ENCODE peak calls at places on chromosomes 2 and 18, in six cellular contexts. B is stimulated activated naive CD8-positive, alpha-beta T cell treated with anti-CD3 and anti-CD28 coated beads, Interleukin-15, amount 100 ng/mL, for 72 hours; H is activated CD8-positive, alpha-beta T cell treated with anti-CD3 and anti-CD28 coated beads, Interleukin-2, amount 10 ng/mL, durations not matched to agents 7 days and 5 days; G is MCF 10A; E is cortex of kidney; I is AG04449. Q is an unnamed sample.

GRCh38 chr2:176645494-176645893 is 376.3 kb downstream of the MTX2 start:
- DNase-seq in G (no peak), H (no peak), B (no peak), I (no peak), E (no peak), Q (no peak)

GRCh38 chr2:233830111-233830760 is 24.1 kb downstream of the HJURP start:
- DNase-seq in B (no peak), E (no peak), H (no peak), I (no peak), G (no peak), Q (no peak)

GRCh38 chr2:57973621-57974186 is 72.9 kb upstream of the VRK2 start:
- DNase-seq in H (no peak), I (no peak), G (no peak), E (no peak), B (no peak), Q (no peak)

GRCh38 chr2:151576080-151576479 is 158.2 kb downstream of the NEB start:
- DNase-seq in B (no peak), E (no peak), G (no peak), H (no peak), I (no peak), Q (no peak)

GRCh38 chr2:163732718-163733117 is 3.1 kb downstream of the FIGN start:
- DNase-seq in I (no peak), H (no peak), E (no peak), G (peak), B (no peak), Q (no peak)

GRCh38 chr2:121171625-121172119 is 113.3 kb downstream of the TFCP2L1 start:
- DNase-seq in B (no peak), E (no peak), G (no peak), H (no peak), I (no peak), Q (no peak)

GRCh38 chr2:25421289-25421688 is 79.6 kb upstream of the DNMT3A start:
- DNase-seq in B (no peak), E (no peak), I (no peak), G (no peak), H (no peak), Q (no peak)

GRCh38 chr18:57087985-57088384 is 58.9 kb upstream of the BOD1L2 start:
- DNase-seq in G (peak), B (no peak), I (no peak), E (no peak), H (no peak), Q (no peak)

GRCh38 chr2:30622452-30622851 is 175.4 kb downstream of the LCLAT1 start:
- DNase-seq in E (no peak), B (peak), I (no peak), G (no peak), H (peak), Q (no peak)

GRCh38 chr2:150686391-150686790 is 198.9 kb upstream of the RND3 start:
- DNase-seq in H (no peak), B (no peak), E (no peak), I (no peak), G (no peak), Q (no peak)

GRCh38 chr2:75547345-75548035 is 13.2 kb downstream of the EVA1A start:
- DNase-seq in E (no peak), B (no peak), G (no peak), I (no peak), H (no peak), Q (no peak)

GRCh38 chr2:217851191-217852020 is 151.4 kb downstream of the TNS1 start:
- DNase-seq in G (peak), H (no peak), E (no peak), B (no peak), I (no peak), Q (no peak)

GRCh38 chr2:20590704-20591515 is 60.0 kb downstream of the HS1BP3 start:
- DNase-seq in E (no peak), B (no peak), I (no peak), H (no peak), G (no peak), Q (peak)

GRCh38 chr2:234679766-234680687 is 183.1 kb upstream of the ARL4C start:
- DNase-seq in B (no peak), G (peak), I (peak), H (no peak), E (no peak), Q (no peak)

GRCh38 chr2:23209059-23209458 is 175.9 kb upstream of the KLHL29 start:
- DNase-seq in E (no peak), H (no peak), G (no peak), B (no peak), I (no peak), Q (no peak)

GRCh38 chr2:174259981-174260380 is 11.6 kb upstream of the OLA1 start:
- DNase-seq in H (no peak), I (no peak), E (no peak), G (peak), B (no peak), Q (no peak)

GRCh38 chr2:46363535-46364170 is 66.4 kb downstream of the EPAS1 start:
- DNase-seq in H (no peak), B (no peak), I (peak), E (no peak), G (peak), Q (no peak)

GRCh38 chr2:8605350-8606065 is 76.3 kb upstream of the ID2 start:
- DNase-seq in E (no peak), I (no peak), H (no peak), G (peak), B (no peak), Q (no peak)

GRCh38 chr2:178072383-178073301 is at the start of gene PDE11A:
- DNase-seq in I (peak), B (peak), H (peak), G (peak), E (peak), Q (peak)

GRCh38 chr2:232761301-232761907 is 15.0 kb downstream of the KCNJ13 start:
- DNase-seq in I (no peak), E (no peak), G (peak), H (peak), B (peak), Q (peak)

GRCh38 chr18:61551586-61551985 is 218.4 kb downstream of the CDH20 start:
- DNase-seq in B (no peak), H (peak), E (no peak), G (peak), I (peak), Q (peak)